ENCODE peak calls at places on chromosomes 6 and 20, in eight cellular contexts. F, T, K, S, L, W, C and E are unnamed samples.

GRCh38 chr20:33054791-33055190 is 1.1 kb downstream of the BPIFB3 start:
- DNase-seq in F (no peak), T (no peak), K (no peak), S (no peak), L (no peak), W (no peak), C (no peak), E (no peak)

GRCh38 chr6:53306819-53307347 is 41.9 kb downstream of the ELOVL5 start:
- DNase-seq in F (no peak), T (no peak), K (no peak), S (no peak), L (peak), W (no peak), C (no peak), E (no peak)

GRCh38 chr6:113774122-113774835 is 82.9 kb upstream of the MARCKS start:
- DNase-seq in F (no peak), T (no peak), K (no peak), S (no peak), L (peak), W (no peak), C (no peak), E (no peak)

GRCh38 chr6:97293198-97293696 is 10.2 kb upstream of the MMS22L start:
- DNase-seq in F (no peak), T (no peak), K (no peak), S (no peak), L (no peak), W (no peak), C (no peak), E (no peak)

GRCh38 chr6:64998173-64998572 is 708.9 kb downstream of the EYS start:
- DNase-seq in F (no peak), T (no peak), K (no peak), S (no peak), L (no peak), W (no peak), C (no peak), E (no peak)

GRCh38 chr6:18047406-18047805 is 60.0 kb upstream of the KIF13A start:
- DNase-seq in F (no peak), T (no peak), K (no peak), S (no peak), L (no peak), W (no peak), C (no peak), E (no peak)

GRCh38 chr6:43807228-43808061 is 37.4 kb downstream of the VEGFA start:
- DNase-seq in F (no peak), T (no peak), K (no peak), S (no peak), L (no peak), W (no peak), C (no peak), E (no peak)

GRCh38 chr6:3355358-3356055 is 96.8 kb downstream of the PSMG4 start:
- DNase-seq in F (peak), T (peak), K (peak), S (no peak), L (no peak), W (no peak), C (peak), E (peak)

GRCh38 chr6:109340811-109341210 is 41.5 kb downstream of the CD164 start:
- DNase-seq in F (no peak), T (no peak), K (no peak), S (no peak), L (no peak), W (no peak), C (no peak), E (no peak)

GRCh38 chr6:142613981-142614380 is 312.2 kb downstream of the ADGRG6 start:
- DNase-seq in F (no peak), T (no peak), K (no peak), S (no peak), L (no peak), W (no peak), C (no peak), E (no peak)

GRCh38 chr6:142621822-142622221 is 320.0 kb downstream of the ADGRG6 start:
- DNase-seq in F (no peak), T (no peak), K (no peak), S (no peak), L (no peak), W (no peak), C (no peak), E (no peak)

GRCh38 chr6:142612956-142613355 is 311.1 kb downstream of the ADGRG6 start:
- DNase-seq in F (no peak), T (no peak), K (no peak), S (no peak), L (no peak), W (no peak), C (no peak), E (no peak)

GRCh38 chr6:142617158-142617557 is 315.4 kb downstream of the ADGRG6 start:
- DNase-seq in F (no peak), T (no peak), K (no peak), S (no peak), L (no peak), W (no peak), C (no peak), E (no peak)
- TF ChIP-seq EP300 in F (no peak), T (no peak), K (no peak), S (no peak), L (no peak), W (no peak), C (no peak), E (no peak)

GRCh38 chr6:83920017-83920416 is 60.5 kb downstream of the CYB5R4 start:
- DNase-seq in F (no peak), T (no peak), K (no peak), S (no peak), L (no peak), W (no peak), C (no peak), E (no peak)

GRCh38 chr6:83917001-83917400 is 57.5 kb downstream of the CYB5R4 start:
- DNase-seq in F (no peak), T (no peak), K (no peak), S (no peak), L (no peak), W (no peak), C (no peak), E (no peak)

GRCh38 chr6:83921315-83921714 is 61.8 kb downstream of the CYB5R4 start:
- DNase-seq in F (no peak), T (no peak), K (no peak), S (no peak), L (no peak), W (no peak), C (no peak), E (no peak)
- TF ChIP-seq POLR2A in F (no peak), T (no peak), K (no peak), S (no peak), L (no peak), W (no peak), C (no peak), E (no peak)

GRCh38 chr20:57610261-57610952 is 9.8 kb downstream of the ZBP1 start:
- DNase-seq in F (no peak), T (no peak), K (no peak), S (peak), L (no peak), W (no peak), C (peak), E (no peak)

GRCh38 chr20:57612916-57613315 is 7.3 kb downstream of the ZBP1 start:
- DNase-seq in F (no peak), T (no peak), K (no peak), S (peak), L (no peak), W (no peak), C (peak), E (no peak)

GRCh38 chr20:57612436-57612835 is 7.8 kb downstream of the ZBP1 start:
- DNase-seq in F (no peak), T (no peak), K (peak), S (peak), L (no peak), W (peak), C (no peak), E (no peak)

GRCh38 chr20:57613481-57613921 is 6.7 kb downstream of the ZBP1 start:
- DNase-seq in F (no peak), T (no peak), K (no peak), S (peak), L (no peak), W (no peak), C (no peak), E (no peak)

DNA sequence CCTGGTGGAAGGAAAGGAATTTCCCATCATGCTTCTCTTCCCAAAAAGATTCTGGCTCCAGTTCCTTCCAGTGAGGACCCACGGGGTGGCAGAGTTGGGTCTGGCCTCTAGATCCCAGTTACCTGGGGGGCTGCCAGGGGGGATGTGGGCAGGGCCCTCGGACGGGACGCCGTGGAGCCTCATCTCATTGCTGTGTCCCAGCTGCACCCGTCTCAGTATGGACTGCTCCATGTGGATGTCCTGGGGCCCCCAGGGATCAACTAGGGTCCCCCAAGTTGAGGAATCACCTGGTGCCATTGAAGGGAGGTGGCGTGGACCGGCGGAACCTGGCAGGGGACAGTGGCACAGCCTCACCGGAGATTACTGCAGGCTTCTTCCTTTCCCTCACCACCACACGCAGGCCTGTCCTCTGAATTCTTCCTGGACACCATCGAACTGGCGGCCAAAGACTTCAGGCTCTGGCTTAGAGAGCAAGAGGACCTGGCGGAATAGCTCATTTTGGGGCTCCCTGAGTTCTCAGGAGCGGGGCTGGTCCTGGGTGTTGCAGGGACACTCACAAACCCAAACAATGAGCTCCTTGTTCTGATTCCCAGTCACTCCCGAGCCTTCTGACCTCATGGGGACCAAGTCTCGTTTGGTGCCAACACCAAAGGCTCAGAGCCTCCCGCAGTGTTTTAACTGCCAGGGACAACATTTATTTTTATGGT is 8.5 kb downstream of the ZBP1 start:
- DNase-seq in F (no peak), T (no peak), K (peak), S (peak), L (no peak), W (no peak), C (peak), E (no peak)
- TF ChIP-seq EP300 in F (no peak), T (no peak), K (no peak), S (no peak), L (no peak), W (no peak), C (no peak), E (no peak)

DNA sequence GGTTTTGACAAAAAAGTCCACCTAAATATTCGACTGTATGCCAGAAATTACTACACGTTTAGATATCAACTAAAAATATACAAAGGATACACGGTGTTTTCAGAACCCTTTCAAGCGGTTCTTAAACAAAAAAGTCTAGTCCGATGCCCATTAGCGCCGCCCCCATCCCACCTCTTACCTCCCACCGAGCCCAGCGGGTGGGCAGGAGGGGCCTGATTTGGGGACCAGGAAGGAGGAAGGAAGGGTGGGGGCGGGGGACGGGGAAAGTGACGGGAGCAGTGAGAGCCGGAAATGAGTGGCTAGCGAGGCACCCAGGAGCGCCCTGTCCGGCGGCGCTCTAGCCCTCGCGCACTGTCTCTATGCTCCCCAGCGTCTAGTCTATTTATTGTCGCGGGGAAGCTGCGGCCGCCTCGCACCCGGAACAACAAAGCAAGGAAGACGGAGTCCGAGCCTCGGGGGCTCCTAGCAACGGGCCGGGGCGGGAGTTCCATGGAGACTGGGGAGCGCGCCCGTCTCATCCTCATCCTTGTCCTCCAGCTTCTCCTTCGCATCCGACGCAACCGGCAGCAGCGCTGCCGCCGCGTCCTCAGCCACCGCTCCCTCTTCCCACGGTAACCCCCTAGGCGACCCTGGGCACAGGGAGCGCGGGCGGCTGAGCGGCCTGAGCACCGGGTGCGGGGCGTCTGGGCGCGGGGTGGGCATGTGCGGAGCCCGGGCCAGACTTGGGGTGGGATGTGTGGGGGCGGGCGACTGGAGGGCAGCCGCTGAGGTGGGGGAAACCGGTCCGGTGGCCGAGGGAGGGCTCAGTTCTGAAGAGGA is at the start of gene TBPL1:
- DNase-seq in F (peak), T (peak), K (peak), S (peak), L (peak), W (peak), C (peak), E (peak)
- TF ChIP-seq POLR2A in F (peak), T (peak), K (peak), S (peak), L (peak), W (no peak), C (peak), E (peak)

GRCh38 chr20:46010491-46011405 is 2.0 kb downstream of the MMP9 start:
- DNase-seq in F (no peak), T (no peak), K (peak), S (no peak), L (no peak), W (no peak), C (no peak), E (no peak)

GRCh38 chr20:46009847-46010246 is 1.1 kb downstream of the MMP9 start:
- DNase-seq in F (no peak), T (no peak), K (no peak), S (no peak), L (no peak), W (no peak), C (no peak), E (no peak)

GRCh38 chr20:46012926-46013825 is 4.5 kb downstream of the MMP9 start:
- DNase-seq in F (no peak), T (no peak), K (no peak), S (no peak), L (no peak), W (no peak), C (no peak), E (no peak)

GRCh38 chr20:46013826-46014516 is 5.3 kb downstream of the MMP9 start:
- DNase-seq in F (peak), T (no peak), K (peak), S (no peak), L (peak), W (peak), C (peak), E (peak)

DNA sequence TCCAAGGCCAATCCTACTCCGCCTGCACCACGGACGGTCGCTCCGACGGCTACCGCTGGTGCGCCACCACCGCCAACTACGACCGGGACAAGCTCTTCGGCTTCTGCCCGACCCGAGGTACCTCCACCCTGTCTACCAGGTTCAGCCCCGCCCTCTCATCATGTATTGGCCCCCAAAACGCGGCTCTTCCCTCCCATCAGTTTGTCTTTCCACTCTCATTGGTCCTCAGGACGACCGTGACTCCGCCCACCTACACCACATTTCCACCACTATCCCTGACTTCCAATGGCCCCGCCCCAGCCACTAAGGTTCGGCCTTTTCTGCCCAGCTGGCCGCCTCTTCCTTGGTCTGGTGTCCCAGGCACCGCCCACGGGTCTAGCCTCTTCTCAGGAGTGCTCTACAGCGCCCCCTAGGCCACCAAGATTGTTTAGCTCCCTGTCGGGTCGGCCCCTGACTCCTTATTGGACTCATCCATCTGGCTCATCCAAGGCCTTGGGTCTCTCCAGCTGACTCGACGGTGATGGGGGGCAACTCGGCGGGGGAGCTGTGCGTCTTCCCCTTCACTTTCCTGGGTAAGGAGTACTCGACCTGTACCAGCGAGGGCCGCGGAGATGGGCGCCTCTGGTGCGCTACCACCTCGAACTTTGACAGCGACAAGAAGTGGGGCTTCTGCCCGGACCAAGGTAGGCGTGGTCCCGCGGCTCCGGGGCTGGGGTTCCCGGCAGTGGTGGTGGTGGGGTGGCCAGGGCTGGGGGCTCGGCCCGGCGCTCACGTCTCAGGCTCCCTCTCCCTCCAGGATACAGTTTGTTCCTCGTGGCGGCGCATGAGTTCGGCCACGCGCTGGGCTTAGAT is 3.1 kb downstream of the MMP9 start:
- DNase-seq in F (no peak), T (peak), K (peak), S (peak), L (peak), W (peak), C (peak), E (no peak)
- TF ChIP-seq EP300 in F (no peak), T (no peak), K (no peak), S (no peak), L (no peak), W (no peak), C (no peak), E (no peak)

GRCh38 chr20:38833857-38834164 is 28.3 kb downstream of the PPP1R16B start:
- DNase-seq in F (no peak), T (no peak), K (no peak), S (no peak), L (no peak), W (no peak), C (no peak), E (no peak)
- TF ChIP-seq POLR2A in F (no peak), T (no peak), K (no peak), S (no peak), L (no peak), W (no peak), C (no peak), E (no peak)

GRCh38 chr6:27651371-27651732 is 178.4 kb upstream of the ZNF184 start:
- DNase-seq in F (no peak), T (no peak), K (no peak), S (no peak), L (peak), W (no peak), C (no peak), E (no peak)

GRCh38 chr6:27650620-27651370 is 177.9 kb upstream of the ZNF184 start:
- DNase-seq in F (no peak), T (no peak), K (no peak), S (no peak), L (peak), W (no peak), C (no peak), E (no peak)
- TF ChIP-seq EP300 in F (no peak), T (no peak), K (no peak), S (no peak), L (no peak), W (no peak), C (no peak), E (no peak)